ENCODE peak calls at places on chromosomes 11 and 22, in five cellular contexts. O is mucosa of descending colon, K is upper lobe of right lung, L is astrocyte of the cerebellum, R is type B pancreatic cell. Y is an unnamed sample.

GRCh38 chr11:14342906-14343305 is 16.1 kb downstream of the RRAS2 start:
- DNase-seq in R (no peak), O (no peak), L (no peak), K (no peak), Y (no peak)

GRCh38 chr22:47060718-47061117 is 298.3 kb downstream of the TBC1D22A start:
- DNase-seq in L (no peak), R (no peak), K (no peak), O (no peak), Y (no peak)

GRCh38 chr11:133809525-133810178 is 35.7 kb downstream of the SPATA19 start:
- DNase-seq in K (no peak), L (no peak), R (no peak), O (no peak), Y (no peak)

GRCh38 chr11:6568191-6568918 is 35.1 kb downstream of the RRP8 start:
- DNase-seq in K (no peak), R (no peak), O (peak), L (peak), Y (no peak)

GRCh38 chr11:115501895-115502589 is 2.2 kb downstream of the CADM1 start:
- DNase-seq in K (no peak), L (no peak), R (no peak), O (peak), Y (peak)

GRCh38 chr22:42172385-42173172 is 42.0 kb upstream of the CYP2D6 start:
- DNase-seq in L (no peak), R (no peak), O (peak), K (no peak), Y (no peak)

GRCh38 chr11:12961615-12962014 is 47.5 kb upstream of the RASSF10 start:
- DNase-seq in R (no peak), L (no peak), K (no peak), O (no peak), Y (no peak)

GRCh38 chr11:69352715-69353325 is 58.9 kb downstream of the MYEOV start:
- DNase-seq in O (peak), R (no peak), L (no peak), K (no peak), Y (peak)

GRCh38 chr22:30860176-30861105 is 108.1 kb downstream of the MORC2 start:
- DNase-seq in O (no peak), R (peak), L (no peak), K (peak), Y (no peak)

GRCh38 chr11:76763573-76764348 is 19.4 kb upstream of the TSKU start:
- DNase-seq in R (no peak), O (no peak), L (peak), K (no peak), Y (no peak)

GRCh38 chr11:78420796-78421209 is 3.2 kb upstream of the GAB2 start:
- DNase-seq in K (peak), L (no peak), O (peak), R (no peak), Y (peak)

GRCh38 chr11:18522388-18522787 is 4.4 kb downstream of the TSG101 start:
- DNase-seq in R (no peak), K (no peak), O (no peak), L (no peak), Y (no peak)
- TF ChIP-seq CTCF in R (peak), K (no peak), O (no peak), L (peak), Y (no peak)

GRCh38 chr11:88288560-88288959 is 49.0 kb downstream of the CTSC start:
- DNase-seq in O (no peak), L (no peak), K (no peak), R (no peak), Y (no peak)

GRCh38 chr11:88297320-88298263 is 39.9 kb downstream of the CTSC start:
- DNase-seq in L (peak), R (no peak), O (no peak), K (no peak), Y (no peak)

GRCh38 chr11:88293931-88294330 is 43.6 kb downstream of the CTSC start:
- DNase-seq in L (no peak), K (no peak), O (no peak), R (no peak), Y (no peak)

GRCh38 chr11:88295028-88295427 is 42.5 kb downstream of the CTSC start:
- DNase-seq in O (no peak), R (no peak), L (no peak), K (no peak), Y (no peak)

DNA sequence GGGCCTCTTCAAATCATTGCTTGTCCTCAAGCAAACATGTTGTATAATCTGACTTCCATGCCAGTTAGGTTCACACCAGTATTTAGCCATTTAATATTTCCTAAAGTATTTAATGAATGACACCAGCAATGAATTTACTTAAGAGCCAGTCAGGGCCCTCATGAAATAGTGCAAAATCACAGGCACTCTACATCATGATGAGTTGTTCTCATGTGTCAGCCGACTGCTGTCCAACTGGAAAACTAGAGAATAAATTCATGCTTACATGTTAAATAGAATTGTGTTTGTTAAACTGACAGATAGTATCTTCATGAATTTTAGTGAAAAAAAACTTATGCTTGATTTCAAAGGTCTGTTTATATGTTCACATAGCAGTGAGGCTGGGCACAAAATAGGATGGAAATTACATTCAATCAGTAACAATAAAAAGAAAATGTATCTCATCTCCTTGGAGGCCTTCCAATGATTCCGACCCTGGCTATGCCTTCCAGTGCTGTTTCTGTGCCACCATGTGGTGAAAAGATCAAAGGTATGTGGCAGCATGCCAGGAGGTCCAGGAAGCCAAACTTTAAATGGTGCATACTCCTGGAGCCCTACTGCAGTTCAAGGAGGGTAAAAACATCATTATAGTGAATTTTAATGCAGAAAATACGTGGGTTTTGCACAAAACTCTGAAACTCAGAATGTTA is 45.2 kb downstream of the CTSC start:
- DNase-seq in L (no peak), K (no peak), R (no peak), O (peak), Y (no peak)
- TF ChIP-seq CTCF in L (no peak), K (no peak), R (no peak), O (no peak), Y (no peak)

DNA sequence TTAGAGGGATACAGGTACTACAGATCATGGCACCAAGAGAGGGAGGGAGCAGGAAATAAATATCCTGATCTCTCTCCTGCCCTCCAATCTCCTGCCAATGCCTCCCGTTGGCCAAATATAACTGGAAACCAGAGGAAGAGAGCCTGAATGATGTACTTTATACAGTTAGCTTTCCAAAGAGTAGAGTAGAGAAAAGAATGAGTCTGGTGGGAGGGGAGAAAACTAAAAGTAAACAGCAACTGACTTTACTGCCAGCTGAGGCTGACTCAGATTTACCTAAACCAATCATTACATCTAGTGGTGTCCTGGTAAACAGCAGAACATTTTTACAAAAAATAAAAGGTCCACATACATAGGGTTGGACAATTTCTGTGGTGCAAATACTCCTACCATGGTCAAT is 5.1 kb downstream of the MPZL3 start:
- DNase-seq in L (no peak), O (no peak), K (no peak), R (no peak), Y (no peak)
- TF ChIP-seq CTCF in L (no peak), O (no peak), K (no peak), R (no peak), Y (no peak)

GRCh38 chr11:90133560-90134145 is 810 bp upstream of the NAALAD2 start:
- DNase-seq in R (no peak), L (no peak), K (no peak), O (no peak), Y (no peak)
- TF ChIP-seq CTCF in R (no peak), L (no peak), K (no peak), O (no peak), Y (no peak)

GRCh38 chr11:119673389-119674336 is 55.3 kb downstream of the NECTIN1 start:
- DNase-seq in K (no peak), R (no peak), L (no peak), O (no peak), Y (peak)
- TF ChIP-seq CTCF in K (no peak), R (no peak), L (no peak), O (no peak), Y (peak)